ENCODE peak calls at places on chromosomes 4 and X, in nine cellular contexts. Q, N, A, G, O, F, R, P and W are unnamed samples.
A peak's percentile ranks its signal among the peaks of the same experiment; 100 is the strongest.

GRCh38 chr4:80307183-80307735 is 28.3 kb upstream of the CFAP299 start:
- DNase-seq in Q (no peak), N (peak; percentile 52), A (peak; percentile 73), G (peak; percentile 63), O (peak; percentile 61), F (peak; percentile 39), R (no peak), P (no peak), W (no peak)

GRCh38 chrX:47628980-47629379 is 750 bp downstream of the CFP start:
- DNase-seq in Q (no peak), N (no peak), A (no peak), G (peak; percentile 16), O (no peak), F (no peak), R (no peak), P (no peak), W (no peak)

GRCh38 chr4:55865228-55865806 is 11.9 kb downstream of the EXOC1 start:
- DNase-seq in Q (no peak), N (no peak), A (no peak), G (peak; percentile 80), O (peak; percentile 61), F (peak; percentile 81), R (no peak), P (no peak), W (peak; percentile 15)

GRCh38 chrX:111634823-111635410 is 46.1 kb upstream of the ALG13 start:
- DNase-seq in Q (no peak), N (no peak), A (no peak), G (no peak), O (no peak), F (no peak), R (no peak), P (no peak), W (no peak)

GRCh38 chr4:913280-913618 is 18.9 kb downstream of the GAK start:
- DNase-seq in Q (no peak), N (no peak), A (no peak), G (no peak), O (no peak), F (no peak), R (no peak), P (no peak), W (no peak)

GRCh38 chrX:24002792-24003191 is 24.2 kb downstream of the KLHL15 start:
- DNase-seq in Q (no peak), N (no peak), A (no peak), G (no peak), O (no peak), F (no peak), R (no peak), P (no peak), W (no peak)

GRCh38 chrX:53291596-53291995 is 10.2 kb upstream of the IQSEC2 start:
- DNase-seq in Q (no peak), N (no peak), A (no peak), G (no peak), O (no peak), F (no peak), R (no peak), P (no peak), W (no peak)

GRCh38 chr4:187304131-187304530 is 580.5 kb upstream of the FAT1 start:
- DNase-seq in Q (no peak), N (no peak), A (no peak), G (no peak), O (no peak), F (no peak), R (no peak), P (no peak), W (no peak)

GRCh38 chr4:140098481-140099132 is 55.4 kb downstream of the MAML3 start:
- DNase-seq in Q (no peak), N (no peak), A (no peak), G (peak; percentile 86), O (peak; percentile 23), F (peak; percentile 96), R (peak; percentile 28), P (no peak), W (no peak)

GRCh38 chrX:10325606-10326005 is 168.8 kb downstream of the CLCN4 start:
- DNase-seq in Q (no peak), N (peak; percentile 1), A (no peak), G (peak; percentile 64), O (peak; percentile 3), F (no peak), R (no peak), P (no peak), W (no peak)

GRCh38 chr4:158875026-158875425 is 106.2 kb downstream of the FNIP2 start:
- DNase-seq in Q (no peak), N (no peak), A (no peak), G (no peak), O (no peak), F (no peak), R (no peak), P (no peak), W (no peak)

GRCh38 chrX:318739-319578 is at the start of gene GTPBP6:
- DNase-seq in Q (peak; percentile 99), N (peak; percentile 97), A (no peak), G (peak; percentile 100), O (peak; percentile 100), F (peak; percentile 100), R (no peak), P (no peak), W (peak; percentile 99)

GRCh38 chr4:126701756-126702155 is 931.0 kb upstream of the INTU start:
- DNase-seq in Q (no peak), N (peak; percentile 38), A (no peak), G (peak; percentile 67), O (peak; percentile 46), F (no peak), R (no peak), P (no peak), W (no peak)

GRCh38 chr4:156538651-156539285 is 432.8 kb downstream of the PDGFC start:
- DNase-seq in Q (no peak), N (no peak), A (no peak), G (no peak), O (no peak), F (no peak), R (no peak), P (no peak), W (no peak)

GRCh38 chr4:99998062-99998880 is 48.2 kb upstream of the H2AZ1 start:
- DNase-seq in Q (no peak), N (no peak), A (peak; percentile 29), G (peak; percentile 71), O (peak; percentile 52), F (peak; percentile 66), R (peak; percentile 55), P (no peak), W (peak; percentile 7)

GRCh38 chr4:23828779-23829178 is 61.1 kb downstream of the PPARGC1A start:
- DNase-seq in Q (no peak), N (no peak), A (no peak), G (no peak), O (no peak), F (no peak), R (no peak), P (no peak), W (no peak)

GRCh38 chr4:182724414-182724813 is 192.8 kb downstream of the DCTD start:
- DNase-seq in Q (no peak), N (no peak), A (no peak), G (no peak), O (peak; percentile 61), F (no peak), R (no peak), P (no peak), W (no peak)

GRCh38 chrX:87468941-87469340 is 48.7 kb upstream of the KLHL4 start:
- DNase-seq in Q (no peak), N (no peak), A (no peak), G (no peak), O (no peak), F (no peak), R (peak; percentile 24), P (no peak), W (no peak)

GRCh38 chr4:39469429-39470077 is 10.7 kb downstream of the LIAS start:
- DNase-seq in Q (peak; percentile 55), N (peak; percentile 67), A (peak; percentile 73), G (peak; percentile 88), O (peak; percentile 83), F (peak; percentile 85), R (peak; percentile 94), P (no peak), W (peak; percentile 64)

GRCh38 chrX:14875624-14876023 is 2.4 kb downstream of the MOSPD2 start:
- DNase-seq in Q (no peak), N (no peak), A (no peak), G (no peak), O (no peak), F (no peak), R (no peak), P (no peak), W (no peak)

GRCh38 chrX:39149761-39150160 is 348.5 kb downstream of the MID1IP1 start:
- DNase-seq in Q (peak; percentile 4), N (no peak), A (peak; percentile 25), G (peak; percentile 63), O (peak; percentile 16), F (peak; percentile 13), R (peak; percentile 43), P (peak; percentile 2), W (peak; percentile 16)

GRCh38 chrX:48883729-48884128 is 13.8 kb downstream of the TIMM17B start:
- DNase-seq in Q (no peak), N (no peak), A (no peak), G (no peak), O (no peak), F (no peak), R (no peak), P (no peak), W (no peak)

GRCh38 chr4:169757575-169758184 is at the start of gene HPF1:
- DNase-seq in Q (peak; percentile 55), N (peak; percentile 16), A (peak; percentile 97), G (peak; percentile 88), O (peak; percentile 91), F (peak; percentile 87), R (peak; percentile 89), P (peak; percentile 76), W (peak; percentile 57)

GRCh38 chr4:98661356-98662054 is 3.1 kb upstream of the TSPAN5 start:
- DNase-seq in Q (no peak), N (no peak), A (no peak), G (no peak), O (no peak), F (no peak), R (no peak), P (no peak), W (no peak)

GRCh38 chr4:90727938-90728337 is 600.7 kb downstream of the CCSER1 start:
- DNase-seq in Q (no peak), N (no peak), A (no peak), G (no peak), O (no peak), F (peak; percentile 71), R (no peak), P (no peak), W (no peak)

GRCh38 chrX:74422576-74423288 is 1.4 kb downstream of the SLC16A2 start:
- DNase-seq in Q (peak; percentile 37), N (no peak), A (no peak), G (peak; percentile 48), O (peak; percentile 71), F (no peak), R (peak; percentile 28), P (peak; percentile 5), W (peak; percentile 27)

GRCh38 chr4:57850141-57850540 is 740.0 kb upstream of the IGFBP7 start:
- DNase-seq in Q (no peak), N (no peak), A (no peak), G (no peak), O (no peak), F (no peak), R (no peak), P (no peak), W (no peak)